ENCODE peak calls at places on chromosomes 11 and 22, in ten cellular contexts. J is suprapubic skin, Y is right lobe of liver, I is choroid plexus epithelial cell, X is cardiac muscle cell, Q is GM23338, C is heart right ventricle, F is tibial nerve, N is adrenal gland, Z is fibroblast of the aortic adventitia. V is an unnamed sample.

GRCh38 chr11:44952082-44952481 is 1.4 kb upstream of the TP53I11 start:
- DNase-seq in J (no peak), Y (no peak), I (no peak), X (no peak), Q (no peak), C (no peak), F (no peak), N (no peak), Z (no peak), V (no peak)

GRCh38 chr11:95338430-95338991 is 107.5 kb upstream of the SESN3 start:
- DNase-seq in J (peak; percentile 74), Y (peak; percentile 89), I (peak; percentile 72), X (peak; percentile 91), Q (peak; percentile 51), C (peak; percentile 55), F (peak; percentile 53), N (peak; percentile 79), Z (peak; percentile 95), V (peak; percentile 37)

GRCh38 chr22:30573594-30574094 is 821 bp downstream of the GAL3ST1 start:
- DNase-seq in J (no peak), Y (no peak), I (no peak), X (no peak), Q (peak; percentile 30), C (no peak), F (no peak), N (no peak), Z (no peak), V (no peak)

GRCh38 chr11:114133548-114134329 is 74.2 kb downstream of the ZBTB16 start:
- DNase-seq in J (no peak), Y (no peak), I (no peak), X (no peak), Q (no peak), C (no peak), F (no peak), N (no peak), Z (peak; percentile 15), V (no peak)

GRCh38 chr11:126549273-126549585 is 193.7 kb downstream of the ST3GAL4 start:
- DNase-seq in J (no peak), Y (no peak), I (no peak), X (no peak), Q (no peak), C (no peak), F (no peak), N (no peak), Z (no peak), V (no peak)

GRCh38 chr22:49366437-49366836 is 461.2 kb downstream of the BRD1 start:
- DNase-seq in J (peak; percentile 15), Y (no peak), I (no peak), X (no peak), Q (no peak), C (no peak), F (no peak), N (no peak), Z (no peak), V (no peak)

GRCh38 chr22:49972163-49973017 is 11.8 kb downstream of the PIM3 start:
- DNase-seq in J (peak; percentile 79), Y (peak; percentile 64), I (no peak), X (no peak), Q (no peak), C (peak; percentile 30), F (no peak), N (peak; percentile 32), Z (no peak), V (no peak)

GRCh38 chr22:27075028-27075678 is 417.8 kb downstream of the MIAT start:
- DNase-seq in J (no peak), Y (no peak), I (peak; percentile 6), X (no peak), Q (peak; percentile 59), C (no peak), F (no peak), N (no peak), Z (no peak), V (peak; percentile 6)

GRCh38 chr22:46007003-46007847 is 30.3 kb upstream of the WNT7B start:
- DNase-seq in J (peak; percentile 88), Y (peak; percentile 50), I (peak; percentile 54), X (peak; percentile 82), Q (no peak), C (peak; percentile 69), F (no peak), N (peak; percentile 79), Z (peak; percentile 81), V (peak; percentile 93)

GRCh38 chr22:46757104-46757503 is 5.3 kb upstream of the TBC1D22A start:
- DNase-seq in J (no peak), Y (peak; percentile 78), I (no peak), X (no peak), Q (no peak), C (no peak), F (no peak), N (no peak), Z (no peak), V (no peak)

GRCh38 chr22:39567135-39567946 is 3.2 kb upstream of the CACNA1I start:
- DNase-seq in J (no peak), Y (no peak), I (no peak), X (no peak), Q (peak; percentile 24), C (no peak), F (no peak), N (no peak), Z (no peak), V (peak; percentile 66)

GRCh38 chr11:26187639-26188038 is 144.3 kb upstream of the ANO3 start:
- DNase-seq in J (no peak), Y (peak; percentile 60), I (peak; percentile 93), X (peak; percentile 87), Q (no peak), C (no peak), F (no peak), N (peak; percentile 6), Z (peak; percentile 76), V (peak; percentile 91)

GRCh38 chr11:132367293-132367692 is 996.9 kb downstream of the NTM start:
- DNase-seq in J (no peak), Y (no peak), I (no peak), X (no peak), Q (no peak), C (no peak), F (no peak), N (no peak), Z (no peak), V (no peak)

GRCh38 chr11:2833938-2834892 is 51.4 kb downstream of the CDKN1C start:
- DNase-seq in J (no peak), Y (no peak), I (no peak), X (no peak), Q (no peak), C (peak; percentile 5), F (no peak), N (no peak), Z (no peak), V (no peak)

GRCh38 chr22:20438066-20438677 is 547 bp upstream of the SCARF2 start:
- DNase-seq in J (peak; percentile 62), Y (no peak), I (peak; percentile 75), X (peak; percentile 60), Q (peak; percentile 65), C (no peak), F (no peak), N (no peak), Z (peak; percentile 44), V (no peak)

GRCh38 chr22:20435436-20436308 is 2.0 kb downstream of the SCARF2 start:
- DNase-seq in J (peak; percentile 60), Y (no peak), I (no peak), X (no peak), Q (no peak), C (no peak), F (no peak), N (no peak), Z (no peak), V (no peak)

GRCh38 chr22:20437253-20438065 is at the start of gene SCARF2:
- DNase-seq in J (peak; percentile 74), Y (no peak), I (peak; percentile 57), X (peak; percentile 82), Q (peak; percentile 86), C (peak; percentile 72), F (no peak), N (no peak), Z (peak; percentile 55), V (no peak)

GRCh38 chr22:20434773-20435172 is 2.9 kb downstream of the SCARF2 start:
- DNase-seq in J (peak; percentile 40), Y (no peak), I (no peak), X (no peak), Q (no peak), C (no peak), F (no peak), N (no peak), Z (no peak), V (no peak)

GRCh38 chr22:20436309-20437252 is 1.0 kb downstream of the SCARF2 start:
- DNase-seq in J (peak; percentile 72), Y (no peak), I (peak; percentile 42), X (peak; percentile 66), Q (peak; percentile 67), C (peak; percentile 45), F (no peak), N (no peak), Z (peak; percentile 34), V (no peak)
- H3K4me3 ChIP-seq in J (peak overlapping the region; percentile 59), Y (peak overlapping the region; percentile 23), I (peak overlapping the region; percentile 75), X (peak overlapping the region; percentile 59), Q (peak overlapping the region; percentile 87), C (peak overlapping the region; percentile 71), F (peak overlapping the region; percentile 87), N (peak overlapping the region; percentile 60), Z (peak overlapping the region; percentile 91), V (peak overlapping the region; percentile 23)

GRCh38 chr11:109641549-109641948 is 219.6 kb downstream of the C11orf87 start:
- DNase-seq in J (no peak), Y (no peak), I (peak; percentile 59), X (peak; percentile 62), Q (peak; percentile 78), C (no peak), F (no peak), N (no peak), Z (peak; percentile 46), V (peak; percentile 71)
- TF ChIP-seq CTCF in J (no peak), Y (no peak), I (peak; percentile 49), X (peak; percentile 32), Q (peak; percentile 18), C (no peak), F (no peak), N (no peak), Z (peak; percentile 39), V (peak; percentile 43)

GRCh38 chr22:19885841-19886592 is 31.3 kb upstream of the GNB1L start:
- DNase-seq in J (peak; percentile 60), Y (no peak), I (no peak), X (no peak), Q (no peak), C (no peak), F (no peak), N (no peak), Z (no peak), V (no peak)
- H3K4me3 ChIP-seq in J (no peak overlapping the region), Y (no peak overlapping the region), I (no peak overlapping the region), X (no peak overlapping the region), Q (no peak overlapping the region), C (no peak overlapping the region), F (no peak overlapping the region), N (no peak overlapping the region), Z (no peak overlapping the region), V (no peak overlapping the region)

DNA sequence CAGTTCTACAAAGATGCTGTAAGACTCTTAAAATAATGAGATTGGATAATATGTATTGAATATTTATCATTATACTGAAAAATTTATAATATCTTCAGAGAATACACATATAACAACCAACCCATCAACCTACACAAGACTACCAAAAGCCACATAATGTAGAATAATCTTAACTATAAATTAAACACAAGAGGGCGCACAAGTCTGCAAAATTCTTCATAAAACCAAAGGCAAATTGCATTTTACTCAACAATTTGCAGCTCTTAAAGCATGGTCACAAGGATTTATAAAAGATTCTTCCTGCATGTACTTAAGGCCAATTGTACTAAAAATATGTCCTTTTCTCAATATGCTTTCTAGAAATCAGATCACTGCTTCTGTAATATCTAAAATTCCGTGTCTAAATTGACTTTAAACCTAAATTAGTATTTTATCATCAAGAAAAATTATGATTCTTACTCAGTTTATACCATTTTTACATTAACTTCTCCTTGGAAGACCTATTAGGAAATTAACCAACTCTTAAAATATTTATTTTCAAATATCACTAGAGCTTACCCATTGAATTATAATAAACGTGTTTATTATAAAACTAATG is 79.0 kb downstream of the TTC28 start:
- DNase-seq in J (no peak), Y (no peak), I (peak; percentile 81), X (peak; percentile 78), Q (peak; percentile 78), C (no peak), F (no peak), N (peak; percentile 11), Z (peak; percentile 84), V (peak; percentile 58)
- TF ChIP-seq CTCF in J (peak; percentile 37), Y (peak; percentile 58), I (peak; percentile 38), X (peak; percentile 32), Q (peak; percentile 72), C (peak; percentile 62), F (peak; percentile 72), N (peak; percentile 54), Z (peak; percentile 30), V (peak; percentile 35)

V was measured in epithelial cell of esophagus.